ENCODE peak calls at places on chromosome X, in seven cellular contexts. A is esophagus squamous epithelium, E is lower lobe of right lung, T is SK-N-SH, X is psoas muscle, F is K562, N is lung. P is an unnamed sample. For H3K27me3, the result is how much of the 10 kb centered on the place peaks cover.

GRCh38 chrX:137212078-137212632 is 178.4 kb upstream of the GPR101 start:
- DNase-seq in A (no peak), E (no peak), T (no peak), X (no peak), F (no peak), N (no peak), P (no peak)

GRCh38 chrX:19758536-19758935 is 128.9 kb downstream of the SH3KBP1 start:
- DNase-seq in A (no peak), E (no peak), T (no peak), X (no peak), F (peak), N (no peak), P (no peak)

GRCh38 chrX:125289920-125290319 is 29.8 kb upstream of the TEX13C start:
- DNase-seq in A (no peak), E (no peak), T (no peak), X (no peak), F (no peak), N (no peak), P (no peak)

GRCh38 chrX:109735241-109735744 is 2.2 kb upstream of the ACSL4 start:
- DNase-seq in A (no peak), E (no peak), T (no peak), X (no peak), F (no peak), N (no peak), P (no peak)

GRCh38 chrX:128816919-128817318 is 706.4 kb downstream of the SMARCA1 start:
- DNase-seq in A (no peak), E (no peak), T (peak), X (no peak), F (peak), N (no peak), P (no peak)

GRCh38 chrX:24676403-24677024 is 17.2 kb upstream of the POLA1 start:
- DNase-seq in A (no peak), E (no peak), T (peak), X (no peak), F (peak), N (no peak), P (no peak)

GRCh38 chrX:101415180-101416130 is 7.4 kb downstream of the HNRNPH2 start:
- DNase-seq in A (no peak), E (no peak), T (peak), X (no peak), F (peak), N (peak), P (peak)

GRCh38 chrX:38260231-38260630 is 39.6 kb upstream of the SRPX start:
- DNase-seq in A (no peak), E (no peak), T (peak), X (no peak), F (peak), N (no peak), P (peak)

GRCh38 chrX:4572652-4573051 is 859.2 kb upstream of the PRKX start:
- DNase-seq in A (no peak), E (no peak), T (no peak), X (no peak), F (no peak), N (no peak), P (no peak)

GRCh38 chrX:22486326-22486725 is 213.6 kb downstream of the CBLL2 start:
- DNase-seq in A (no peak), E (no peak), T (no peak), X (no peak), F (no peak), N (no peak), P (no peak)

GRCh38 chrX:135973025-135973547 is 702 bp downstream of the MMGT1 start:
- DNase-seq in A (no peak), E (no peak), T (no peak), X (no peak), F (peak), N (no peak), P (no peak)

GRCh38 chrX:107566603-107567262 is 61.6 kb upstream of the PRPS1 start:
- DNase-seq in A (no peak), E (no peak), T (no peak), X (no peak), F (no peak), N (no peak), P (no peak)

GRCh38 chrX:100721328-100721727 is 10.6 kb downstream of the SYTL4 start:
- DNase-seq in A (no peak), E (no peak), T (no peak), X (no peak), F (no peak), N (no peak), P (no peak)

GRCh38 chrX:39497717-39498265 is 600.0 kb downstream of the BCOR start:
- DNase-seq in A (no peak), E (no peak), T (no peak), X (no peak), F (no peak), N (no peak), P (no peak)

GRCh38 chrX:110944323-110944761 is 148.7 kb upstream of the CHRDL1 start:
- DNase-seq in A (no peak), E (no peak), T (peak), X (peak), F (no peak), N (no peak), P (peak)

GRCh38 chrX:19382500-19383145 is 38.9 kb downstream of the PDHA1 start:
- DNase-seq in A (no peak), E (peak), T (peak), X (no peak), F (peak), N (peak), P (peak)

GRCh38 chrX:115535844-115536243 is 25.1 kb upstream of the PLS3 start:
- DNase-seq in A (no peak), E (no peak), T (no peak), X (no peak), F (no peak), N (no peak), P (no peak)

GRCh38 chrX:50903387-50904027 is 7.0 kb upstream of the BMP15 start:
- DNase-seq in A (no peak), E (no peak), T (peak), X (no peak), F (peak), N (no peak), P (peak)

GRCh38 chrX:24424948-24425347 is 40.1 kb upstream of the PDK3 start:
- DNase-seq in A (no peak), E (no peak), T (no peak), X (peak), F (no peak), N (no peak), P (no peak)

GRCh38 chrX:137563681-137564651 is 2.0 kb upstream of the ZIC3 start:
- DNase-seq in A (no peak), E (no peak), T (no peak), X (no peak), F (no peak), N (no peak), P (no peak)

GRCh38 chrX:130028196-130028595 is 45.8 kb downstream of the BCORL1 start:
- DNase-seq in A (no peak), E (peak), T (peak), X (peak), F (peak), N (peak), P (peak)

GRCh38 chrX:11305641-11306040 is 12.4 kb downstream of the AMELX start:
- DNase-seq in A (no peak), E (no peak), T (no peak), X (no peak), F (no peak), N (no peak), P (no peak)

GRCh38 chrX:74009041-74009440 is 294.9 kb upstream of the ZCCHC13 start:
- DNase-seq in A (no peak), E (no peak), T (no peak), X (no peak), F (no peak), N (no peak), P (no peak)

GRCh38 chrX:53471346-53471745 is 37.2 kb upstream of the HSD17B10 start:
- DNase-seq in A (no peak), E (no peak), T (no peak), X (no peak), F (no peak), N (no peak), P (no peak)

GRCh38 chrX:53479295-53479694 is 45.1 kb upstream of the HSD17B10 start:
- DNase-seq in A (no peak), E (no peak), T (no peak), X (no peak), F (peak), N (no peak), P (peak)

GRCh38 chrX:53476371-53476770 is 42.2 kb upstream of the HSD17B10 start:
- DNase-seq in A (no peak), E (no peak), T (no peak), X (no peak), F (no peak), N (no peak), P (no peak)

DNA sequence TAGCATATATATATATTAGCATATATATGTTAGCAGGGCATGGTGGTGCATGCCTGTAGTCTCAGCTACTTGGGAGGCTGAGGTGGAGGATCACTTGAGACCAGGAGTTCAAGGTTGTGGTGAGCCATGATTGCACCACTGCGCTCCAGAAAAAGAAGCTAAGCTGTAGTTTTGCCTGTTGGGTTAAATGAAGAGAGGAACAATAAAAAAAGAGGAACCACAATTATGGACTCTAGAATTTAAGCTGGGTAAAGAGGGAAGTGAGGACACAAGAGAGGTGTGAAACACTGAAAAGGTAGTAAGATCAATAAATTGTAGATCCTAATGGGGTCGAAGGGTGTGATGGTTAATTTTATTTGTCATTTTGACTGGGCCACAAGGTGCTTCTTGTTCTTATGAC is 40.5 kb upstream of the HSD17B10 start:
- DNase-seq in A (no peak), E (no peak), T (no peak), X (no peak), F (no peak), N (no peak), P (no peak)
- H3K27me3 ChIP-seq in A (under half), E (under half), T (under half), X (under half), F (under half), N (under half), P (under half)

GRCh38 chrX:45842207-45842900 is 641.7 kb upstream of the DIPK2B start:
- DNase-seq in A (no peak), E (no peak), T (no peak), X (no peak), F (no peak), N (no peak), P (no peak)

GRCh38 chrX:45846328-45846727 is 645.7 kb upstream of the DIPK2B start:
- DNase-seq in A (no peak), E (no peak), T (no peak), X (no peak), F (no peak), N (no peak), P (no peak)

GRCh38 chrX:45842916-45843315 is 642.2 kb upstream of the DIPK2B start:
- DNase-seq in A (no peak), E (no peak), T (no peak), X (no peak), F (no peak), N (no peak), P (no peak)

GRCh38 chrX:45845142-45845541 is 644.5 kb upstream of the DIPK2B start:
- DNase-seq in A (no peak), E (no peak), T (no peak), X (no peak), F (no peak), N (no peak), P (no peak)

DNA sequence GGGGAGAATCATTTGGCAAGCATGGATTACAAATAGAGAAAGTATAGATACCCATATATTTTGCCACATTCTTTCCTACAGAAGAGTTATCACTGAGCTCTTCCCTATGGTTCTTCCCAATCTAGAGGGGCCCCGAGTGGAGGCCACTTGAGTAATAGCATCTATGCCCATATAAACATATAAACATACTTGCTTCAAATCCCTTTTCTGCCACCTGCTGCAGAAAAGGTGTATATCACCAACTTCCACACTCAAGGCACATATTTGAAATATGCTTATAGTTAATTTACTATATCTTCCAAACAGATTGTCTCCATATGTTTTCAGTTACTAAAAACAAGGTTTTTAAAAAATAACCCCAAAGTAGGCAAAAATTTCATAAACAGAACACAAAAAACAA is 642.8 kb upstream of the DIPK2B start:
- DNase-seq in A (no peak), E (no peak), T (no peak), X (no peak), F (no peak), N (no peak), P (no peak)
- TF ChIP-seq CTCF in A (peak), E (no peak), T (no peak), X (peak), F (no peak), N (no peak), P (no peak)

GRCh38 chrX:103741879-103742278 is 31.2 kb downstream of the TMEM31 start:
- DNase-seq in A (no peak), E (no peak), T (no peak), X (no peak), F (no peak), N (no peak), P (no peak)
- H3K4me3 ChIP-seq in A (no peak), E (no peak), T (no peak), X (no peak), F (no peak), N (no peak), P (no peak)

GRCh38 chrX:13420545-13421183 is 100.8 kb upstream of the ATXN3L start:
- DNase-seq in A (no peak), E (no peak), T (no peak), X (no peak), F (no peak), N (no peak), P (no peak)
- H3K27me3 ChIP-seq in A (under half), E (under half), T (under half), X (under half), F (under half), N (under half), P (under half)

GRCh38 chrX:134244043-134244442 is 7.1 kb downstream of the CCDC160 start:
- DNase-seq in A (no peak), E (no peak), T (no peak), X (no peak), F (no peak), N (no peak), P (no peak)

GRCh38 chrX:134241960-134242619 is 5.1 kb downstream of the CCDC160 start:
- DNase-seq in A (no peak), E (no peak), T (no peak), X (no peak), F (no peak), N (no peak), P (no peak)

GRCh38 chrX:134249231-134249630 is 12.2 kb downstream of the CCDC160 start:
- DNase-seq in A (no peak), E (no peak), T (no peak), X (no peak), F (no peak), N (no peak), P (no peak)

GRCh38 chrX:134247492-134247891 is 10.5 kb downstream of the CCDC160 start:
- DNase-seq in A (no peak), E (no peak), T (no peak), X (no peak), F (no peak), N (no peak), P (no peak)

DNA sequence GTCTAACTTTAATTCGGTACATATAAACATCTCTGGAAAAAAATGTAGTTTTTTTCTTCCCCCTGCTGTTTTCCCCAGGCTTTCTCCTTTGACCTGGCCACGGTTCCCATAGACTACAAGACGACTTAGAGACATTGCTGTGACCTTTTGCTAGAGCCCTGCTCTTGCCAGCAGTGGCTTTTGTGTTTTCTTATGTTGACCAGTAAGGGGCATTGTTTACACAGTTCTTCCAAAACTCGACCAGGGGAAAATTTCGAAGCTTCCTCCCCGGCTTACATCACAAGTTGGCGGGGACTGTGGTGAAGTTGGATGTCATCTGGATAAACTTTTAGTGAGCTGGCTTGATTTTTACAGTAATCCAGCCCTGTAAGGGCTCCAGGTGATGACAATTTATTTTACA is 9.3 kb downstream of the CCDC160 start:
- DNase-seq in A (no peak), E (no peak), T (no peak), X (no peak), F (peak), N (no peak), P (peak)
- TF ChIP-seq CTCF in A (no peak), E (no peak), T (no peak), X (no peak), F (peak), N (no peak), P (peak)

DNA sequence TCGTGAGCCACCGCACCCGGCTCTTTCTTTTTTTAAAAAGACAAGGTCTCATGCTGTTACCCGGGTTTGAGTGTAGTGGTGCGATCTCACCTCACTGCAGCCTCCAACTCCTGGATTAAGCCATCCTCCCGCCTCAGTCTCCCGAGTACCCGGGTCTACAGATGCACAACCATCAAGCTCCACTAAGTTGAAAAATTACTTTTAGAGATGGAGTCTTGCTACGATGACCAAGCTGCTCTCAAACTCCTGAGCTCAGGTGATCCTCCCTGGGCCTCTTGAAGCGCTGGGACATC is 2.0 kb downstream of the SLC25A6 start:
- DNase-seq in A (no peak), E (no peak), T (no peak), X (peak), F (no peak), N (no peak), P (no peak)
- H3K4me3 ChIP-seq in A (no peak), E (peak), T (no peak), X (peak), F (peak), N (no peak), P (no peak)

DNA sequence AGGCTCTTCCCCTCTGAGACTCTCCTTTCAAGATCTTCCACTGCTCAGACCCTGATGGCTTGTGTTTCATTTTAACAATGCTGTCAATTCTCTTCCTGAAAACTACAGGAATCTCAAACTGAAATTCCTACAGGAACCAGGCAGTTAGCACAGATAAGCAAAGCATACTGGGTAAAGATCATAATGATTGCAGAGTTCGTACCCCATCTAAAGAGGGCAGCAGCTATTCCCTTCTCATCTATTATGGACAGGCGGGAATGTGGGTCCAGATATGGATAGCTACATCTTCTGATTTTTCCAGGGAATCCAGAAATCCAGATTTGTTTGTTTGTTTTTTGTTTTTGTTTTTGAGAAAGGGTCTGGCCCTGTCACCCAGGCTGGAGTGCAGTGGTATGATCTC is 83.8 kb downstream of the STARD8 start:
- DNase-seq in A (no peak), E (no peak), T (no peak), X (no peak), F (no peak), N (no peak), P (no peak)
- H3K27me3 ChIP-seq in A (under half), E (under half), T (under half), X (under half), F (under half), N (under half), P (under half)

GRCh38 chrX:119145241-119145653 is 17.6 kb upstream of the KIAA1210 start:
- DNase-seq in A (no peak), E (no peak), T (no peak), X (no peak), F (peak), N (no peak), P (peak)
- TF ChIP-seq CTCF in A (no peak), E (no peak), T (peak), X (no peak), F (peak), N (no peak), P (peak)

GRCh38 chrX:119999087-119999634 is 55.6 kb upstream of the NKAP start:
- DNase-seq in A (no peak), E (no peak), T (no peak), X (no peak), F (no peak), N (no peak), P (no peak)
- H3K4me3 ChIP-seq in A (no peak), E (no peak), T (no peak), X (no peak), F (no peak), N (no peak), P (no peak)

GRCh38 chrX:72308566-72309296 is 3.0 kb upstream of the CITED1 start:
- DNase-seq in A (no peak), E (peak), T (peak), X (peak), F (peak), N (peak), P (peak)

GRCh38 chrX:72308209-72308565 is 2.5 kb upstream of the CITED1 start:
- DNase-seq in A (no peak), E (no peak), T (no peak), X (no peak), F (no peak), N (no peak), P (no peak)

GRCh38 chrX:72307646-72308051 is 1.9 kb upstream of the CITED1 start:
- DNase-seq in A (no peak), E (no peak), T (no peak), X (no peak), F (peak), N (no peak), P (no peak)

GRCh38 chrX:72306851-72307645 is 1.3 kb upstream of the CITED1 start:
- DNase-seq in A (no peak), E (peak), T (peak), X (peak), F (peak), N (peak), P (peak)

DNA sequence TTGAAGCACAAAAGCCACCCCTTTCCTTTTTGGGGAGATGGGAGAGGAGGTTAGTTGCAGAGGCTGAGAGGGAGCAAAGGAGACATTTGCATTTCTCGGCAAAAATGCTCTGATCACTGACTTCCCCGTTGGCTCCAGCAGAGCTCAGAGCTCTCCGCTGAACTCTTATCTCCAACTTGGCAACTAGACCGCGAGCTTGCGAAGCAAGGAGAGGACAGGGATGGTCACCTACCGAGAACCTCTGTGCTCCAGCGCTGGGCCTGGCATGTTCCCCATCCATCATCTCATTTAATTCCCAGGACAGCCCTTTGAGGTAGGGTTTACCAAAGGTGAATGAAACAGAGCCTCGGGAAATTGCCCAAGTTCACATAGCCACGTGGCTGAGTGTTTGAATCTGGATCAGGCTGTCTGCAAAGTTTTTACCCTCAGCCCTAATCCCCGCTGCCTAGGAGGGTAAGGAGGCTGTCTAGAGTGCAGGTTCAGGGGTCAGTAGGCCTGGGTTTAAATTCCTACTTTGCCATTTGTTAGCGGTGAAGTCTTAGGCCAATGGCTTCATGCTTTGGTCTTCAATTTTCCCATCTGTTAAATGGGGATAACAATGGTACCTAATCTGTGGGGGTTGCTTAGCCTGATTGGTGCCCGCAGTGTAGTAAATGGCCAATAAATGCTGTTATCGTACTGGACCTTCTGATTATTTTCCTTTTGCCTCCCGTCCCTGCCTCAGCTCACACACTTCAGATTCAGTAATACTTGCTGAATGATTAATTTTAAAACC is 3.8 kb upstream of the CITED1 start:
- DNase-seq in A (no peak), E (no peak), T (no peak), X (no peak), F (peak), N (no peak), P (no peak)
- H3K27me3 ChIP-seq in A (under half), E (under half), T (under half), X (under half), F (under half), N (under half), P (under half)

P was measured in BE2C.